ENCODE peak calls at places on chromosomes 2 and 18, in five cellular contexts. One of them, this sample, is unnamed.

GRCh38 chr2:234130734-234131133 is 80.2 kb downstream of the SPP2 start:
- DNase-seq in A172: no peak
- DNase-seq in EL: no peak
- DNase-seq in stimulated activated naive CD8-positive, alpha-beta T cell treated with anti-CD3 and anti-CD28 coated beads, Interleukin-15, amount 100 ng/mL, for 72 hours: no peak
- DNase-seq in DMS153: no peak
- DNase-seq in this sample: no peak

GRCh38 chr2:98027955-98028593 is 32.3 kb upstream of the TMEM131 start:
- DNase-seq in A172: peak
- DNase-seq in EL: peak
- DNase-seq in stimulated activated naive CD8-positive, alpha-beta T cell treated with anti-CD3 and anti-CD28 coated beads, Interleukin-15, amount 100 ng/mL, for 72 hours: no peak
- DNase-seq in DMS153: no peak
- DNase-seq in this sample: no peak

GRCh38 chr2:207149253-207150213 is 16.2 kb downstream of the KLF7 start:
- DNase-seq in A172: no peak
- DNase-seq in EL: no peak
- DNase-seq in stimulated activated naive CD8-positive, alpha-beta T cell treated with anti-CD3 and anti-CD28 coated beads, Interleukin-15, amount 100 ng/mL, for 72 hours: no peak
- DNase-seq in DMS153: no peak
- DNase-seq in this sample: no peak

GRCh38 chr2:73020657-73021370 is 50.7 kb downstream of the SFXN5 start:
- DNase-seq in A172: peak
- DNase-seq in EL: peak
- DNase-seq in stimulated activated naive CD8-positive, alpha-beta T cell treated with anti-CD3 and anti-CD28 coated beads, Interleukin-15, amount 100 ng/mL, for 72 hours: no peak
- DNase-seq in DMS153: no peak
- DNase-seq in this sample: no peak

GRCh38 chr2:203574824-203575223 is 39.7 kb upstream of the RAPH1 start:
- DNase-seq in A172: no peak
- DNase-seq in EL: no peak
- DNase-seq in stimulated activated naive CD8-positive, alpha-beta T cell treated with anti-CD3 and anti-CD28 coated beads, Interleukin-15, amount 100 ng/mL, for 72 hours: no peak
- DNase-seq in DMS153: no peak
- DNase-seq in this sample: no peak

GRCh38 chr2:204635478-204635877 is 90.2 kb downstream of the PARD3B start:
- DNase-seq in A172: no peak
- DNase-seq in EL: no peak
- DNase-seq in stimulated activated naive CD8-positive, alpha-beta T cell treated with anti-CD3 and anti-CD28 coated beads, Interleukin-15, amount 100 ng/mL, for 72 hours: no peak
- DNase-seq in DMS153: no peak
- DNase-seq in this sample: no peak

GRCh38 chr2:3728104-3729054 is 25.0 kb downstream of the DCDC2C start:
- DNase-seq in A172: peak
- DNase-seq in EL: peak
- DNase-seq in stimulated activated naive CD8-positive, alpha-beta T cell treated with anti-CD3 and anti-CD28 coated beads, Interleukin-15, amount 100 ng/mL, for 72 hours: no peak
- DNase-seq in DMS153: no peak
- DNase-seq in this sample: peak

GRCh38 chr2:120647487-120647886 is 88.2 kb upstream of the GLI2 start:
- DNase-seq in A172: peak
- DNase-seq in EL: peak
- DNase-seq in stimulated activated naive CD8-positive, alpha-beta T cell treated with anti-CD3 and anti-CD28 coated beads, Interleukin-15, amount 100 ng/mL, for 72 hours: no peak
- DNase-seq in DMS153: no peak
- DNase-seq in this sample: no peak

GRCh38 chr2:118048396-118048795 is 34.5 kb upstream of the CCDC93 start:
- DNase-seq in A172: peak
- DNase-seq in EL: peak
- DNase-seq in stimulated activated naive CD8-positive, alpha-beta T cell treated with anti-CD3 and anti-CD28 coated beads, Interleukin-15, amount 100 ng/mL, for 72 hours: no peak
- DNase-seq in DMS153: no peak
- DNase-seq in this sample: no peak

GRCh38 chr2:236760246-236760645 is 190.6 kb downstream of the ACKR3 start:
- DNase-seq in A172: no peak
- DNase-seq in EL: no peak
- DNase-seq in stimulated activated naive CD8-positive, alpha-beta T cell treated with anti-CD3 and anti-CD28 coated beads, Interleukin-15, amount 100 ng/mL, for 72 hours: no peak
- DNase-seq in DMS153: no peak
- DNase-seq in this sample: no peak

GRCh38 chr2:219182331-219183150 is 4.5 kb downstream of the RETREG2 start:
- DNase-seq in A172: no peak
- DNase-seq in EL: no peak
- DNase-seq in stimulated activated naive CD8-positive, alpha-beta T cell treated with anti-CD3 and anti-CD28 coated beads, Interleukin-15, amount 100 ng/mL, for 72 hours: no peak
- DNase-seq in DMS153: no peak
- DNase-seq in this sample: no peak

GRCh38 chr18:35441857-35442595 is 55.7 kb downstream of the INO80C start:
- DNase-seq in A172: no peak
- DNase-seq in EL: no peak
- DNase-seq in stimulated activated naive CD8-positive, alpha-beta T cell treated with anti-CD3 and anti-CD28 coated beads, Interleukin-15, amount 100 ng/mL, for 72 hours: no peak
- DNase-seq in DMS153: no peak
- DNase-seq in this sample: no peak

GRCh38 chr18:45802814-45803492 is 22.5 kb upstream of the SIGLEC15 start:
- DNase-seq in A172: peak
- DNase-seq in EL: peak
- DNase-seq in stimulated activated naive CD8-positive, alpha-beta T cell treated with anti-CD3 and anti-CD28 coated beads, Interleukin-15, amount 100 ng/mL, for 72 hours: peak
- DNase-seq in DMS153: peak
- DNase-seq in this sample: no peak

This sample was measured in DMS79 treated with DMSO at 0.1 percent for 48 hours.